ENCODE peak calls at places on chromosomes 4 and X, in four cellular contexts. One of them, this sample, is unnamed.

GRCh38 chr4:40887690-40888089 is 137.9 kb downstream of the NSUN7 start:
- DNase-seq in GM23338: no peak
- DNase-seq in K562: no peak
- DNase-seq in HepG2: no peak
- DNase-seq in this sample: no peak

GRCh38 chr4:8817813-8818062 is 53.9 kb downstream of the HMX1 start:
- DNase-seq in GM23338: no peak
- DNase-seq in HepG2: no peak
- DNase-seq in K562: no peak
- DNase-seq in this sample: peak

GRCh38 chr4:165787516-165788274 is 85.3 kb upstream of the TLL1 start:
- DNase-seq in GM23338: no peak
- DNase-seq in HepG2: no peak
- DNase-seq in K562: no peak
- DNase-seq in this sample: no peak

GRCh38 chr4:108651068-108651794 is 832 bp downstream of the OSTC start:
- DNase-seq in GM23338: peak
- DNase-seq in HepG2: peak
- DNase-seq in K562: peak
- DNase-seq in this sample: no peak

GRCh38 chr4:147578057-147578476 is 39.1 kb upstream of the TMEM184C start:
- DNase-seq in GM23338: no peak
- DNase-seq in K562: no peak
- DNase-seq in HepG2: peak
- DNase-seq in this sample: no peak

GRCh38 chr4:158169931-158170690 is 2.7 kb downstream of the GASK1B start:
- DNase-seq in K562: no peak
- DNase-seq in GM23338: no peak
- DNase-seq in HepG2: peak
- DNase-seq in this sample: no peak

GRCh38 chr4:149980941-149981340 is 97.3 kb upstream of the DCLK2 start:
- DNase-seq in GM23338: peak
- DNase-seq in K562: peak
- DNase-seq in HepG2: peak
- DNase-seq in this sample: peak

GRCh38 chrX:150408561-150408960 is 45.4 kb downstream of the MAMLD1 start:
- DNase-seq in GM23338: no peak
- DNase-seq in HepG2: no peak
- DNase-seq in K562: no peak
- DNase-seq in this sample: no peak

GRCh38 chr4:81405900-81406401 is 65.8 kb downstream of the RASGEF1B start:
- DNase-seq in HepG2: peak
- DNase-seq in K562: peak
- DNase-seq in GM23338: peak
- DNase-seq in this sample: no peak

GRCh38 chr4:115970859-115971258 is 857.4 kb upstream of the NDST4 start:
- DNase-seq in HepG2: no peak
- DNase-seq in K562: no peak
- DNase-seq in GM23338: no peak
- DNase-seq in this sample: no peak

GRCh38 chr4:24965627-24966026 is 52.8 kb upstream of the CCDC149 start:
- DNase-seq in HepG2: no peak
- DNase-seq in GM23338: peak
- DNase-seq in K562: peak
- DNase-seq in this sample: peak

GRCh38 chrX:340641-341423 is 22.2 kb upstream of the GTPBP6 start:
- DNase-seq in K562: no peak
- DNase-seq in HepG2: no peak
- DNase-seq in GM23338: no peak
- DNase-seq in this sample: no peak

GRCh38 chrX:138756234-138756633 is 44.7 kb upstream of the FGF13 start:
- DNase-seq in HepG2: no peak
- DNase-seq in GM23338: peak
- DNase-seq in K562: peak
- DNase-seq in this sample: peak

GRCh38 chr4:142156246-142156645 is 519.9 kb downstream of the IL15 start:
- DNase-seq in GM23338: no peak
- DNase-seq in K562: no peak
- DNase-seq in HepG2: no peak
- DNase-seq in this sample: no peak

GRCh38 chr4:183571350-183572076 is 66.7 kb downstream of the ING2 start:
- DNase-seq in HepG2: peak
- DNase-seq in GM23338: peak
- DNase-seq in K562: no peak
- DNase-seq in this sample: no peak

GRCh38 chrX:102085706-102086105 is 39.8 kb upstream of the TCEAL2 start:
- DNase-seq in HepG2: no peak
- DNase-seq in GM23338: peak
- DNase-seq in K562: no peak
- DNase-seq in this sample: peak

GRCh38 chr4:64718091-64718490 is 308.8 kb upstream of the TECRL start:
- DNase-seq in GM23338: peak
- DNase-seq in HepG2: no peak
- DNase-seq in K562: no peak
- DNase-seq in this sample: no peak

GRCh38 chr4:48290146-48290772 is 20.6 kb upstream of the TEC start:
- DNase-seq in HepG2: peak
- DNase-seq in K562: peak
- DNase-seq in GM23338: peak
- DNase-seq in this sample: peak

GRCh38 chr4:156946508-156947197 is 24.9 kb downstream of the PDGFC start:
- DNase-seq in GM23338: no peak
- DNase-seq in HepG2: no peak
- DNase-seq in K562: no peak
- DNase-seq in this sample: no peak

GRCh38 chr4:171390626-171391025 is 422.6 kb upstream of the GALNTL6 start:
- DNase-seq in K562: no peak
- DNase-seq in GM23338: no peak
- DNase-seq in HepG2: no peak
- DNase-seq in this sample: no peak

GRCh38 chr4:158411180-158411721 is 110.4 kb upstream of the RXFP1 start:
- DNase-seq in HepG2: no peak
- DNase-seq in K562: no peak
- DNase-seq in GM23338: no peak
- DNase-seq in this sample: no peak

GRCh38 chr4:95293014-95293413 is 255.8 kb downstream of the UNC5C start:
- DNase-seq in K562: no peak
- DNase-seq in GM23338: no peak
- DNase-seq in HepG2: no peak
- DNase-seq in this sample: no peak

GRCh38 chr4:7805533-7806079 is 134.1 kb downstream of the AFAP1 start:
- DNase-seq in K562: no peak
- DNase-seq in GM23338: peak
- DNase-seq in HepG2: peak
- DNase-seq in this sample: no peak

GRCh38 chrX:9595131-9595530 is 130.3 kb downstream of the TBL1X start:
- DNase-seq in HepG2: no peak
- DNase-seq in K562: no peak
- DNase-seq in GM23338: peak
- DNase-seq in this sample: no peak
- TF ChIP-seq CREB1 in HepG2: no peak
- TF ChIP-seq CREB1 in K562: no peak
- TF ChIP-seq CREB1 in GM23338: no peak
- TF ChIP-seq CREB1 in this sample: no peak

DNA sequence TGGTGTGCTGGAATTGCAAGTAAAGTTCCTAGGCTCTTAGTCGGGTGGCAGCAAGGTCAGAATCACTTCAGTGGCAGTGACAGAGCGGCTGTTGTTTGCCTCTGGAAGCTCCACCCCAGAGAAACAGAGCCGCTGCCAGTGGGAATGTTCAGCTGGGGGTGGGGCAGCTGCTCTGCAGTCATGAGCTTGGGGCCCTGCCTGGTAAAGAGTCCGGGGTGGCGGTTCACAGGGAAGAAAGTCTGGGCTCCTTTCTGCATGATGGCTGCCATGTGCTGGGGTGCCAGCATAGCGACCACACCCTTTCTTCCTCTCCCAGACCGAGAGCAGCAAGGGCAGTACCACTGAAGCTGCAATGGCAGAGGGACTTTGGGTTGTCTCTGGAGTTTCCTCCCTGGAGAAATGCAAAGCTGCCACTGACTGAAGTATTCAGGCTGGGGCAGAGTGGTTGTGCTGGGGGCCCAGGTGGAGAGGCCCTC is 108.8 kb upstream of the CENPE start:
- DNase-seq in K562: no peak
- DNase-seq in HepG2: peak
- DNase-seq in GM23338: peak
- DNase-seq in this sample: no peak
- TF ChIP-seq CREB1 in K562: no peak
- TF ChIP-seq CREB1 in HepG2: no peak
- TF ChIP-seq CREB1 in GM23338: no peak
- TF ChIP-seq CREB1 in this sample: no peak

GRCh38 chr4:126647320-126647719 is 985.4 kb upstream of the INTU start:
- DNase-seq in K562: no peak
- DNase-seq in HepG2: no peak
- DNase-seq in GM23338: no peak
- DNase-seq in this sample: no peak

DNA sequence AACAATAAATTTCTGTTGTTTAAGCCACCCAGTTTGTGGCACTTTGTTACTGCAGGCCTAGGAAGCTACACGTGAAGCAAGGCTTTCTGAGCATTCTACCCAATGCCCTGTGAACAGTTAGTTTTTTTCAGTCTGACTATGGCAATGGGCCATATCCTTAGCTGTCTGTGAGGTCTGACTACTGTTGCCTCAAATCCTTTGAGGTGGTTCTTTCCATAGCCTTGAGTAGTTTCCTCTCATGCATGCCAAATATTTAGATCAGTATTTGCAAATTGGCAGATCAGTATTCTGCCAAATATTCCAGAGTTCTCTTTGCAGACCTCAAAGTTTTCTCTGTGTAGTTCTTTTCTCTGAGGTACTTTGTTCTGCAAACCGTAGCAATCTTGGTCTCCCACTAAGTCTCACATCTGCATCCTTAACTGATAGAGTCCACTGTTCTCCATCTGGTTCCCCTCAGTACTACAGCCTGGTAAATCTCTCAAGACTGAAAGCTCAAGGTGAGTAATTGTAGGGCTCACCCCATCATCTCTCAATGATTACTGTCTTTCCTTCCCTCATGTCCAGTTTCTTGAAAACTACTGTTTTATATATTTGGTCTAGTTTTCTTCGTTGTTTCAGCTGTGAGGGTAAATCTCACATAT is 984.9 kb upstream of the INTU start:
- DNase-seq in K562: no peak
- DNase-seq in HepG2: no peak
- DNase-seq in GM23338: no peak
- DNase-seq in this sample: no peak
- TF ChIP-seq CREB1 in K562: no peak
- TF ChIP-seq CREB1 in HepG2: no peak
- TF ChIP-seq CREB1 in GM23338: no peak
- TF ChIP-seq CREB1 in this sample: no peak

GRCh38 chr4:42892413-42892812 is at the start of gene GRXCR1:
- DNase-seq in HepG2: no peak
- DNase-seq in K562: no peak
- DNase-seq in GM23338: no peak
- DNase-seq in this sample: no peak

GRCh38 chr4:42895452-42895851 is 2.9 kb downstream of the GRXCR1 start:
- DNase-seq in K562: no peak
- DNase-seq in HepG2: no peak
- DNase-seq in GM23338: no peak
- DNase-seq in this sample: no peak
- TF ChIP-seq CREB1 in K562: no peak
- TF ChIP-seq CREB1 in HepG2: no peak
- TF ChIP-seq CREB1 in GM23338: no peak
- TF ChIP-seq CREB1 in this sample: no peak

GRCh38 chr4:170052919-170053318 is 26.7 kb upstream of the MFAP3L start:
- DNase-seq in GM23338: peak
- DNase-seq in K562: no peak
- DNase-seq in HepG2: no peak
- DNase-seq in this sample: no peak
- TF ChIP-seq CREB1 in GM23338: no peak
- TF ChIP-seq CREB1 in K562: no peak
- TF ChIP-seq CREB1 in HepG2: no peak
- TF ChIP-seq CREB1 in this sample: no peak